ENCODE peak calls at places on chromosomes 6 and 20, in four cellular contexts. One of them, this sample, is unnamed.

GRCh38 chr6:147507162-147508072 is 1.1 kb upstream of the SAMD5 start:
- DNase-seq in activated CD4-positive, alpha-beta T cell treated with anti-CD3 and anti-CD28 coated beads, Interleukin-2, amount 50 U/mL, for 24 hours: no peak
- DNase-seq in GM12865: no peak
- DNase-seq in bronchial epithelial cell: peak
- DNase-seq in this sample: peak

GRCh38 chr6:39239527-39240154 is 10.4 kb upstream of the KCNK5 start:
- DNase-seq in GM12865: no peak
- DNase-seq in activated CD4-positive, alpha-beta T cell treated with anti-CD3 and anti-CD28 coated beads, Interleukin-2, amount 50 U/mL, for 24 hours: no peak
- DNase-seq in bronchial epithelial cell: no peak
- DNase-seq in this sample: no peak

GRCh38 chr20:10074513-10074912 is 39.7 kb downstream of the ANKEF1 start:
- DNase-seq in GM12865: peak
- DNase-seq in bronchial epithelial cell: peak
- DNase-seq in activated CD4-positive, alpha-beta T cell treated with anti-CD3 and anti-CD28 coated beads, Interleukin-2, amount 50 U/mL, for 24 hours: no peak
- DNase-seq in this sample: no peak

GRCh38 chr6:159102373-159103160 is 57.8 kb upstream of the TAGAP start:
- DNase-seq in activated CD4-positive, alpha-beta T cell treated with anti-CD3 and anti-CD28 coated beads, Interleukin-2, amount 50 U/mL, for 24 hours: no peak
- DNase-seq in GM12865: no peak
- DNase-seq in bronchial epithelial cell: no peak
- DNase-seq in this sample: peak

GRCh38 chr6:30006170-30007131 is 54.6 kb upstream of the POLR1H start:
- DNase-seq in activated CD4-positive, alpha-beta T cell treated with anti-CD3 and anti-CD28 coated beads, Interleukin-2, amount 50 U/mL, for 24 hours: no peak
- DNase-seq in GM12865: no peak
- DNase-seq in bronchial epithelial cell: no peak
- DNase-seq in this sample: no peak

GRCh38 chr6:34657037-34657306 is 39.6 kb downstream of the ILRUN start:
- DNase-seq in GM12865: peak
- DNase-seq in bronchial epithelial cell: no peak
- DNase-seq in activated CD4-positive, alpha-beta T cell treated with anti-CD3 and anti-CD28 coated beads, Interleukin-2, amount 50 U/mL, for 24 hours: no peak
- DNase-seq in this sample: no peak

GRCh38 chr6:11392778-11393507 is 144.6 kb upstream of the TMEM170B start:
- DNase-seq in activated CD4-positive, alpha-beta T cell treated with anti-CD3 and anti-CD28 coated beads, Interleukin-2, amount 50 U/mL, for 24 hours: no peak
- DNase-seq in GM12865: no peak
- DNase-seq in bronchial epithelial cell: no peak
- DNase-seq in this sample: no peak

GRCh38 chr20:4813076-4813838 is 91.5 kb downstream of the PRND start:
- DNase-seq in GM12865: peak
- DNase-seq in activated CD4-positive, alpha-beta T cell treated with anti-CD3 and anti-CD28 coated beads, Interleukin-2, amount 50 U/mL, for 24 hours: no peak
- DNase-seq in bronchial epithelial cell: no peak
- DNase-seq in this sample: no peak

GRCh38 chr6:17490724-17491123 is 97.3 kb downstream of the CAP2 start:
- DNase-seq in GM12865: peak
- DNase-seq in bronchial epithelial cell: no peak
- DNase-seq in activated CD4-positive, alpha-beta T cell treated with anti-CD3 and anti-CD28 coated beads, Interleukin-2, amount 50 U/mL, for 24 hours: no peak
- DNase-seq in this sample: no peak

GRCh38 chr6:148947621-148948444 is 201.0 kb downstream of the UST start:
- DNase-seq in GM12865: peak
- DNase-seq in bronchial epithelial cell: peak
- DNase-seq in activated CD4-positive, alpha-beta T cell treated with anti-CD3 and anti-CD28 coated beads, Interleukin-2, amount 50 U/mL, for 24 hours: peak
- DNase-seq in this sample: peak

GRCh38 chr6:7721654-7722053 is 4.2 kb upstream of the BMP6 start:
- DNase-seq in GM12865: peak
- DNase-seq in bronchial epithelial cell: peak
- DNase-seq in activated CD4-positive, alpha-beta T cell treated with anti-CD3 and anti-CD28 coated beads, Interleukin-2, amount 50 U/mL, for 24 hours: no peak
- DNase-seq in this sample: no peak

GRCh38 chr6:107866606-107867301 is 42.6 kb upstream of the SCML4 start:
- DNase-seq in activated CD4-positive, alpha-beta T cell treated with anti-CD3 and anti-CD28 coated beads, Interleukin-2, amount 50 U/mL, for 24 hours: no peak
- DNase-seq in bronchial epithelial cell: peak
- DNase-seq in GM12865: peak
- DNase-seq in this sample: no peak

GRCh38 chr20:24164360-24164759 is 175.8 kb upstream of the GGTLC1 start:
- DNase-seq in activated CD4-positive, alpha-beta T cell treated with anti-CD3 and anti-CD28 coated beads, Interleukin-2, amount 50 U/mL, for 24 hours: no peak
- DNase-seq in GM12865: peak
- DNase-seq in bronchial epithelial cell: peak
- DNase-seq in this sample: no peak

GRCh38 chr6:157381631-157382621 is 936 bp downstream of the ZDHHC14 start:
- DNase-seq in bronchial epithelial cell: peak
- DNase-seq in GM12865: peak
- DNase-seq in activated CD4-positive, alpha-beta T cell treated with anti-CD3 and anti-CD28 coated beads, Interleukin-2, amount 50 U/mL, for 24 hours: peak
- DNase-seq in this sample: no peak

GRCh38 chr6:21953831-21954801 is 342.7 kb downstream of the PRL start:
- DNase-seq in activated CD4-positive, alpha-beta T cell treated with anti-CD3 and anti-CD28 coated beads, Interleukin-2, amount 50 U/mL, for 24 hours: no peak
- DNase-seq in GM12865: peak
- DNase-seq in bronchial epithelial cell: peak
- DNase-seq in this sample: no peak